ENCODE peak calls at places on chromosomes 2 and 18, in five cellular contexts. One of them, this sample, is unnamed.
A peak's percentile ranks its signal among the peaks of the same experiment; 100 is the strongest.

GRCh38 chr2:51717318-51717717 is 685.4 kb upstream of the NRXN1 start:
- DNase-seq in foreskin fibroblast: peak; percentile 80
- DNase-seq in neural progenitor cell: no peak
- DNase-seq in AG09319: no peak
- DNase-seq in BE2C: no peak
- DNase-seq in this sample: no peak

GRCh38 chr18:51731070-51731469 is 533.6 kb upstream of the MEX3C start:
- DNase-seq in foreskin fibroblast: no peak
- DNase-seq in neural progenitor cell: no peak
- DNase-seq in AG09319: no peak
- DNase-seq in BE2C: no peak
- DNase-seq in this sample: no peak

GRCh38 chr2:222964632-222965031 is 87.4 kb upstream of the KCNE4 start:
- DNase-seq in foreskin fibroblast: no peak
- DNase-seq in neural progenitor cell: no peak
- DNase-seq in AG09319: no peak
- DNase-seq in BE2C: no peak
- DNase-seq in this sample: no peak

GRCh38 chr18:75654928-75655745 is 227.6 kb upstream of the SMIM21 start:
- DNase-seq in foreskin fibroblast: peak; percentile 18
- DNase-seq in neural progenitor cell: peak; percentile 79
- DNase-seq in AG09319: no peak
- DNase-seq in BE2C: no peak
- DNase-seq in this sample: no peak

GRCh38 chr2:165427686-165428085 is 41.8 kb upstream of the CSRNP3 start:
- DNase-seq in foreskin fibroblast: no peak
- DNase-seq in neural progenitor cell: no peak
- DNase-seq in AG09319: no peak
- DNase-seq in BE2C: no peak
- DNase-seq in this sample: no peak

GRCh38 chr2:23009545-23010149 is 375.3 kb upstream of the KLHL29 start:
- DNase-seq in foreskin fibroblast: peak; percentile 1
- DNase-seq in neural progenitor cell: no peak
- DNase-seq in AG09319: no peak
- DNase-seq in BE2C: no peak
- DNase-seq in this sample: no peak

GRCh38 chr2:68284896-68285295 is 32.6 kb upstream of the PPP3R1 start:
- DNase-seq in foreskin fibroblast: peak; percentile 92
- DNase-seq in neural progenitor cell: no peak
- DNase-seq in AG09319: peak; percentile 70
- DNase-seq in BE2C: no peak
- DNase-seq in this sample: no peak

GRCh38 chr2:232857158-232857563 is 12.9 kb upstream of the SNORC start:
- DNase-seq in foreskin fibroblast: peak; percentile 56
- DNase-seq in neural progenitor cell: no peak
- DNase-seq in AG09319: no peak
- DNase-seq in BE2C: no peak
- DNase-seq in this sample: no peak

GRCh38 chr2:120785228-120785966 is 49.7 kb downstream of the GLI2 start:
- DNase-seq in foreskin fibroblast: no peak
- DNase-seq in neural progenitor cell: no peak
- DNase-seq in AG09319: no peak
- DNase-seq in BE2C: no peak
- DNase-seq in this sample: no peak

GRCh38 chr2:37802899-37803379 is 122.1 kb upstream of the RMDN2 start:
- DNase-seq in foreskin fibroblast: peak; percentile 92
- DNase-seq in neural progenitor cell: no peak
- DNase-seq in AG09319: peak; percentile 91
- DNase-seq in BE2C: no peak
- DNase-seq in this sample: no peak

GRCh38 chr2:181170256-181170655 is 189.9 kb downstream of the UBE2E3 start:
- DNase-seq in foreskin fibroblast: no peak
- DNase-seq in neural progenitor cell: no peak
- DNase-seq in AG09319: no peak
- DNase-seq in BE2C: no peak
- DNase-seq in this sample: no peak

GRCh38 chr18:74233933-74234325 is 57.8 kb downstream of the CYB5A start:
- DNase-seq in foreskin fibroblast: peak; percentile 24
- DNase-seq in neural progenitor cell: no peak
- DNase-seq in AG09319: no peak
- DNase-seq in BE2C: no peak
- DNase-seq in this sample: no peak

GRCh38 chr2:202072737-202073396 is at the start of gene KIAA2012:
- DNase-seq in foreskin fibroblast: no peak
- DNase-seq in neural progenitor cell: peak; percentile 56
- DNase-seq in AG09319: no peak
- DNase-seq in BE2C: peak; percentile 48
- DNase-seq in this sample: peak; percentile 34

GRCh38 chr18:37343542-37343851 is 222.1 kb downstream of the CELF4 start:
- DNase-seq in foreskin fibroblast: no peak
- DNase-seq in neural progenitor cell: no peak
- DNase-seq in AG09319: no peak
- DNase-seq in BE2C: no peak
- DNase-seq in this sample: no peak

GRCh38 chr2:96262306-96262705 is 3.5 kb downstream of the TMEM127 start:
- DNase-seq in foreskin fibroblast: peak; percentile 50
- DNase-seq in neural progenitor cell: no peak
- DNase-seq in AG09319: no peak
- DNase-seq in BE2C: no peak
- DNase-seq in this sample: no peak

GRCh38 chr18:26741041-26741440 is 124.5 kb downstream of the AQP4 start:
- DNase-seq in foreskin fibroblast: peak; percentile 61
- DNase-seq in neural progenitor cell: no peak
- DNase-seq in AG09319: no peak
- DNase-seq in BE2C: no peak
- DNase-seq in this sample: no peak

GRCh38 chr18:1014951-1015627 is 110.4 kb downstream of the ADCYAP1 start:
- DNase-seq in foreskin fibroblast: no peak
- DNase-seq in neural progenitor cell: peak; percentile 45
- DNase-seq in AG09319: no peak
- DNase-seq in BE2C: no peak
- DNase-seq in this sample: no peak

GRCh38 chr18:41324934-41325333 is 630.1 kb upstream of the PIK3C3 start:
- DNase-seq in foreskin fibroblast: peak; percentile 68
- DNase-seq in neural progenitor cell: no peak
- DNase-seq in AG09319: no peak
- DNase-seq in BE2C: no peak
- DNase-seq in this sample: no peak

GRCh38 chr2:241815477-241816430 is 6.8 kb downstream of the NEU4 start:
- DNase-seq in foreskin fibroblast: no peak
- DNase-seq in neural progenitor cell: no peak
- DNase-seq in AG09319: no peak
- DNase-seq in BE2C: no peak
- DNase-seq in this sample: no peak

GRCh38 chr18:48037481-48038271 is 107.2 kb upstream of the SMAD2 start:
- DNase-seq in foreskin fibroblast: no peak
- DNase-seq in neural progenitor cell: peak; percentile 56
- DNase-seq in AG09319: no peak
- DNase-seq in BE2C: no peak
- DNase-seq in this sample: peak; percentile 35

GRCh38 chr2:15914981-15915380 is 25.4 kb upstream of the MYCN start:
- DNase-seq in foreskin fibroblast: no peak
- DNase-seq in neural progenitor cell: no peak
- DNase-seq in AG09319: no peak
- DNase-seq in BE2C: no peak
- DNase-seq in this sample: no peak

GRCh38 chr2:240926516-240927389 is 20.6 kb downstream of the CROCC2 start:
- DNase-seq in foreskin fibroblast: peak; percentile 68
- DNase-seq in neural progenitor cell: no peak
- DNase-seq in AG09319: no peak
- DNase-seq in BE2C: peak; percentile 29
- DNase-seq in this sample: no peak

GRCh38 chr18:51266736-51267135 is 69.3 kb upstream of the MEX3C start:
- DNase-seq in foreskin fibroblast: no peak
- DNase-seq in neural progenitor cell: no peak
- DNase-seq in AG09319: no peak
- DNase-seq in BE2C: no peak
- DNase-seq in this sample: no peak

GRCh38 chr18:51398104-51398503 is 200.6 kb upstream of the MEX3C start:
- DNase-seq in foreskin fibroblast: no peak
- DNase-seq in neural progenitor cell: no peak
- DNase-seq in AG09319: no peak
- DNase-seq in BE2C: no peak
- DNase-seq in this sample: no peak

GRCh38 chr2:121008978-121009377 is 273.3 kb downstream of the GLI2 start:
- DNase-seq in foreskin fibroblast: no peak
- DNase-seq in neural progenitor cell: peak; percentile 49
- DNase-seq in AG09319: no peak
- DNase-seq in BE2C: peak; percentile 47
- DNase-seq in this sample: peak; percentile 60

GRCh38 chr2:65350714-65351113 is 81.7 kb downstream of the SPRED2 start:
- DNase-seq in foreskin fibroblast: peak; percentile 35
- DNase-seq in neural progenitor cell: peak; percentile 39
- DNase-seq in AG09319: no peak
- DNase-seq in BE2C: no peak
- DNase-seq in this sample: no peak
- TF ChIP-seq CTCF in foreskin fibroblast: peak; percentile 23
- TF ChIP-seq CTCF in neural progenitor cell: peak; percentile 37
- TF ChIP-seq CTCF in AG09319: peak; percentile 18
- TF ChIP-seq CTCF in BE2C: peak; percentile 33
- TF ChIP-seq CTCF in this sample: peak; percentile 64

GRCh38 chr2:175864131-175864728 is 137.8 kb downstream of the LNPK start:
- DNase-seq in foreskin fibroblast: no peak
- DNase-seq in neural progenitor cell: no peak
- DNase-seq in AG09319: no peak
- DNase-seq in BE2C: no peak
- DNase-seq in this sample: no peak
- TF ChIP-seq CTCF in foreskin fibroblast: no peak
- TF ChIP-seq CTCF in neural progenitor cell: no peak
- TF ChIP-seq CTCF in AG09319: no peak
- TF ChIP-seq CTCF in BE2C: no peak
- TF ChIP-seq CTCF in this sample: no peak

DNA sequence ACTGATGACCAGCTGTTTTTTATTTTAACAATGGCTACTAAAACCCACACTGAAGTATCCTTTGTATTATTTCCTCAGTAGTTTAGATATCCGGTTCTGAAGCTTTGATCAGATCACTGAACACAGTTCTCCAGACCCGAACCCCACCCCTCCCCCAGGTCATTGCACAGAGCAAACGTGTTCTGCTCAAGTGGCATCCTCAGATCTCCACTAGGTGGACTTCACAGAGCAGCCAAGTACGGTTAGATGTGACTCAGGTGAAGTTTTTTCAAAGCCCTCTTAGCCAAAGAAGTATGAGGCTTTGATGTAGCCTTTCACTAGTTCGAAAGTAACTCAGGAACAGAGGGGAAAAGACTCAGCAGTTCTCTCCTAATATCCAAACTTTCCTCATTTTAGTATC is 142.7 kb upstream of the NRP2 start:
- DNase-seq in foreskin fibroblast: no peak
- DNase-seq in neural progenitor cell: no peak
- DNase-seq in AG09319: no peak
- DNase-seq in BE2C: no peak
- DNase-seq in this sample: no peak
- TF ChIP-seq CTCF in foreskin fibroblast: no peak
- TF ChIP-seq CTCF in neural progenitor cell: no peak
- TF ChIP-seq CTCF in AG09319: no peak
- TF ChIP-seq CTCF in BE2C: peak; percentile 39
- TF ChIP-seq CTCF in this sample: no peak

GRCh38 chr2:231467016-231467545 is 2.8 kb upstream of the NCL start:
- DNase-seq in foreskin fibroblast: no peak
- DNase-seq in neural progenitor cell: no peak
- DNase-seq in AG09319: no peak
- DNase-seq in BE2C: no peak
- DNase-seq in this sample: no peak
- TF ChIP-seq CTCF in foreskin fibroblast: no peak
- TF ChIP-seq CTCF in neural progenitor cell: no peak
- TF ChIP-seq CTCF in AG09319: no peak
- TF ChIP-seq CTCF in BE2C: no peak
- TF ChIP-seq CTCF in this sample: no peak

GRCh38 chr2:162798407-162798806 is 40.2 kb downstream of the KCNH7 start:
- DNase-seq in foreskin fibroblast: no peak
- DNase-seq in neural progenitor cell: no peak
- DNase-seq in AG09319: no peak
- DNase-seq in BE2C: no peak
- DNase-seq in this sample: no peak

GRCh38 chr2:162795312-162795711 is 43.3 kb downstream of the KCNH7 start:
- DNase-seq in foreskin fibroblast: no peak
- DNase-seq in neural progenitor cell: peak; percentile 46
- DNase-seq in AG09319: no peak
- DNase-seq in BE2C: no peak
- DNase-seq in this sample: no peak
- TF ChIP-seq CTCF in foreskin fibroblast: no peak
- TF ChIP-seq CTCF in neural progenitor cell: peak; percentile 53
- TF ChIP-seq CTCF in AG09319: no peak
- TF ChIP-seq CTCF in BE2C: no peak
- TF ChIP-seq CTCF in this sample: no peak

GRCh38 chr18:32769242-32770180 is 3.3 kb downstream of the KLHL14 start:
- DNase-seq in foreskin fibroblast: no peak
- DNase-seq in neural progenitor cell: peak; percentile 67
- DNase-seq in AG09319: no peak
- DNase-seq in BE2C: no peak
- DNase-seq in this sample: peak; percentile 40
- TF ChIP-seq CTCF in foreskin fibroblast: no peak
- TF ChIP-seq CTCF in neural progenitor cell: no peak
- TF ChIP-seq CTCF in AG09319: no peak
- TF ChIP-seq CTCF in BE2C: no peak
- TF ChIP-seq CTCF in this sample: no peak

DNA sequence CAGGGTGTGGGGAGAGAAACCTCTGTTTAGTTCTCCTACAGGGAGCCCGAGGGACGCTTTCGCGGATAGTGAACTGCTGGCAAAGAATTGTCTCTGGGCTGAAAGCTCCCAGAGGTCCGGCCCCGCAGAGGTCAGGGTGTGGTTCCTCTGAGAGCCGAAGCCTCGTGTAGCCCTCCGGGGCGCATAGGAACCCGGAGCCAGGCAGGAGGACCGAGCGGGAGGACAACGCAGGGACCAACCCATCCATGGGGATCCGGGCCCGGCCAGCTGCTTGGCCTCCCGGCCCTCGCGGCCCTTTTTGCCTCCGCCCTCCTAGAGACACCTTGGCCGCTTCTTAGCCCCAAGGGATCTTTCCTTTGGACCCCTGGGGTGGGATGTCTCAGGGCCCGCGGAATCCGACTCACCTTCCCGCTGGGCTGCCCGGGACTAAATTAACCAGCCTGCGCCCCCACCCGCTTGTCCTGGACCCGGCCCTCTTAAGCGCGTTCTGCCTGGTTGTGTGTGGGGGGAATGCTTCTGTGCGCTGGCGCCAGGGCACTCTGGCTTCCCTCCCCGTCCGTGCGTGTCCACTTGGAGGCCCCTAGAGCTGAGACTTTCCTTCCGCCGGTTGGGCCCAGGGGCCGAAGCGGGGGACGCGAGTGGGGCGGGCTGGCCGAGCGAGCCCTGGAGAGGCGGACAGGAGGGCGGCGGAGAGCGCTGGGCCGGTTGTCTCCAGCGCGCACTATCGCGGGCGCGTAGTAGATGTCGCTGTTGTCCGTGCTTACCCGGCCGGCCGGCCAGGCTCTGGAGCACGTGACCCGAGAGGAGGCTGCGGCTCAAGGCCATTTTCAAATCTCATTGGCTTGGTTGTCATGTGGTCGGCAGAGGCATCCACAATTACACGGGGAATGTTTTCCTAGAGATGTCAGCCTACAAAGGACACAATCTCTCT is at the start of gene HOXD10:
- DNase-seq in foreskin fibroblast: no peak
- DNase-seq in neural progenitor cell: peak; percentile 65
- DNase-seq in AG09319: no peak
- DNase-seq in BE2C: peak; percentile 85
- DNase-seq in this sample: peak; percentile 72
- TF ChIP-seq CTCF in foreskin fibroblast: peak; percentile 13
- TF ChIP-seq CTCF in neural progenitor cell: peak; percentile 45
- TF ChIP-seq CTCF in AG09319: no peak
- TF ChIP-seq CTCF in BE2C: peak; percentile 45
- TF ChIP-seq CTCF in this sample: peak; percentile 24

This sample was measured in endothelial cell.